ENCODE peak calls at places on chromosomes 4 and X, in eight cellular contexts. N is effector memory CD4-positive, alpha-beta T cell; V is mammary epithelial cell; T is tibial artery; P is trophoblast cell; G is PC-3; J is fibroblast of lung; K is CD8-positive, alpha-beta memory T cell. W is an unnamed sample. For H3K4me1, the result is how much of the 10 kb centered on the place peaks cover.

GRCh38 chrX:3713225-3713936 is at the start of gene PRKX:
- DNase-seq in N (peak), V (peak), T (peak), P (peak), G (peak), J (peak), K (peak), W (peak)

GRCh38 chr4:165375465-165375864 is 3.3 kb upstream of the CPE start:
- DNase-seq in N (no peak), V (no peak), T (no peak), P (no peak), G (no peak), J (no peak), K (no peak), W (no peak)

GRCh38 chr4:38069271-38069760 is 109.1 kb downstream of the PTTG2 start:
- DNase-seq in N (no peak), V (peak), T (no peak), P (peak), G (peak), J (peak), K (no peak), W (peak)

GRCh38 chr4:162241857-162242256 is 78.1 kb upstream of the FSTL5 start:
- DNase-seq in N (no peak), V (no peak), T (no peak), P (peak), G (no peak), J (no peak), K (no peak), W (no peak)

GRCh38 chrX:66200855-66201795 is 37.1 kb downstream of the HEPH start:
- DNase-seq in N (no peak), V (no peak), T (no peak), P (peak), G (peak), J (no peak), K (no peak), W (peak)

GRCh38 chr4:152870605-152871004 is 65.5 kb upstream of the FHDC1 start:
- DNase-seq in N (no peak), V (no peak), T (no peak), P (no peak), G (no peak), J (no peak), K (no peak), W (no peak)

GRCh38 chr4:68589790-68590189 is 13.7 kb upstream of the UGT2B17 start:
- DNase-seq in N (no peak), V (peak), T (no peak), P (peak), G (peak), J (no peak), K (no peak), W (no peak)

GRCh38 chrX:97909245-97909644 is 1025.5 kb downstream of the RPA4 start:
- DNase-seq in N (no peak), V (no peak), T (no peak), P (no peak), G (no peak), J (no peak), K (no peak), W (no peak)

GRCh38 chrX:129123795-129124194 is 399.5 kb downstream of the SMARCA1 start:
- DNase-seq in N (no peak), V (no peak), T (no peak), P (no peak), G (no peak), J (no peak), K (no peak), W (no peak)

GRCh38 chr4:102343964-102344519 is 1.2 kb downstream of the SLC39A8 start:
- DNase-seq in N (no peak), V (no peak), T (no peak), P (peak), G (peak), J (peak), K (peak), W (no peak)

GRCh38 chr4:139736257-139736626 is 70.6 kb downstream of the MGST2 start:
- DNase-seq in N (no peak), V (no peak), T (no peak), P (no peak), G (no peak), J (no peak), K (no peak), W (no peak)

GRCh38 chrX:104488811-104489210 is 77.2 kb upstream of the IL1RAPL2 start:
- DNase-seq in N (no peak), V (peak), T (no peak), P (peak), G (peak), J (peak), K (no peak), W (no peak)

GRCh38 chrX:4805559-4805958 is 1092.1 kb upstream of the PRKX start:
- DNase-seq in N (no peak), V (no peak), T (no peak), P (no peak), G (no peak), J (no peak), K (no peak), W (no peak)

GRCh38 chr4:69546121-69546520 is 50.4 kb upstream of the UGT2B4 start:
- DNase-seq in N (no peak), V (peak), T (no peak), P (no peak), G (peak), J (peak), K (no peak), W (no peak)

GRCh38 chr4:107616838-107617389 is 103.1 kb downstream of the PAPSS1 start:
- DNase-seq in N (no peak), V (no peak), T (no peak), P (no peak), G (peak), J (peak), K (no peak), W (no peak)

GRCh38 chrX:72003811-72004750 is 93.4 kb downstream of the NHSL2 start:
- DNase-seq in N (no peak), V (peak), T (peak), P (no peak), G (peak), J (peak), K (no peak), W (no peak)

GRCh38 chrX:101081257-101081656 is 2.6 kb downstream of the TMEM35A start:
- DNase-seq in N (no peak), V (no peak), T (no peak), P (no peak), G (no peak), J (peak), K (no peak), W (no peak)

GRCh38 chr4:116132946-116133345 is 952.4 kb downstream of the TRAM1L1 start:
- DNase-seq in N (no peak), V (no peak), T (no peak), P (no peak), G (no peak), J (no peak), K (no peak), W (no peak)
- H3K4me1 ChIP-seq in N (under half), V (under half), T (under half), P (under half), G (under half), J (under half), K (under half), W (under half)

GRCh38 chr4:1898681-1899080 is 27.5 kb downstream of the NSD2 start:
- DNase-seq in N (no peak), V (no peak), T (no peak), P (no peak), G (no peak), J (no peak), K (no peak), W (no peak)
- H3K27ac ChIP-seq in N (no peak), V (no peak), T (no peak), P (no peak), G (no peak), J (no peak), K (no peak), W (no peak)

GRCh38 chr4:169660929-169661328 is 40.6 kb downstream of the CLCN3 start:
- DNase-seq in N (no peak), V (no peak), T (no peak), P (no peak), G (no peak), J (no peak), K (no peak), W (no peak)
- H3K4me1 ChIP-seq in N (under half), V (under half), T (under half), P (under half), G (under half), J (under half), K (under half), W (under half)

GRCh38 chr4:92506933-92507332 is 203.2 kb downstream of the GRID2 start:
- DNase-seq in N (no peak), V (no peak), T (no peak), P (no peak), G (no peak), J (no peak), K (no peak), W (no peak)
- H3K27ac ChIP-seq in N (no peak), V (no peak), T (no peak), P (no peak), G (no peak), J (no peak), K (no peak), W (no peak)

GRCh38 chr4:87032884-87033533 is 98.2 kb downstream of the AFF1 start:
- DNase-seq in N (no peak), V (peak), T (no peak), P (peak), G (peak), J (peak), K (no peak), W (no peak)
- H3K4me1 ChIP-seq in N (under half), V (under half), T (under half), P (under half), G (under half), J (under half), K (half or more), W (under half)

DNA sequence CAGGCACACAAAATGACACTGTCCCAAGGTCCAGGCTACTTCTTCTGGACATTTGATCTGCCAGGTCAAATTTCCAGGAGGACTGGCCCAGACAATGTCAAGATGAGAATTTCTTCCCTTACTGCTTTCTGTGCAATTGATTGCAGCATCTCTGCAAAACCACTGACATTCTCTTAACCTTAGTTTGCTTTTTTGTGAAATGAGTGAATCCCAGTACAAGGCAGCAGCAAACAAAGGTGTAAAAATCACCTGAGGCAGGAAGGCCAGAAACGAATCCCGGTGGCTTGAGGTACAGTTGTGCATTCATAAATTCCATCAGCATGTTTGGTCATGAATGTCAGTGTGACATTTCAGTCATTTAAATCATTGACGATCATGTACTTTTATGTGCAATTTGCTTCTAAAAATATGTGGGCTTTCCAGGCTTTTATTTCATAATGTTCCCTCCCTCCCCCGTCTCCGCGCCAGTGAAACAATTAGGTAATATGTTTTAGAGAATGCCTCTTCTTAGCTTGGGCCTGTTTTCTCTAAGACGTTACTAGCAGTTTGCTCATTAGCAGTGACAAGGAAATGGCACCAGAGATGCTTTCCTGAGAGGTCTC is 39.2 kb downstream of the NHS start:
- DNase-seq in N (no peak), V (peak), T (peak), P (peak), G (no peak), J (no peak), K (no peak), W (no peak)
- H3K27ac ChIP-seq in N (no peak), V (peak), T (peak), P (no peak), G (peak), J (peak), K (no peak), W (no peak)

GRCh38 chrX:17032351-17032750 is 85.9 kb downstream of the REPS2 start:
- DNase-seq in N (no peak), V (peak), T (peak), P (no peak), G (peak), J (peak), K (no peak), W (no peak)

GRCh38 chrX:17036172-17036961 is 89.9 kb downstream of the REPS2 start:
- DNase-seq in N (no peak), V (no peak), T (no peak), P (no peak), G (no peak), J (no peak), K (no peak), W (no peak)

GRCh38 chrX:17038277-17038676 is 91.8 kb downstream of the REPS2 start:
- DNase-seq in N (no peak), V (no peak), T (no peak), P (no peak), G (no peak), J (no peak), K (no peak), W (no peak)

GRCh38 chrX:17033225-17033624 is 86.8 kb downstream of the REPS2 start:
- DNase-seq in N (no peak), V (no peak), T (no peak), P (no peak), G (no peak), J (no peak), K (no peak), W (no peak)

DNA sequence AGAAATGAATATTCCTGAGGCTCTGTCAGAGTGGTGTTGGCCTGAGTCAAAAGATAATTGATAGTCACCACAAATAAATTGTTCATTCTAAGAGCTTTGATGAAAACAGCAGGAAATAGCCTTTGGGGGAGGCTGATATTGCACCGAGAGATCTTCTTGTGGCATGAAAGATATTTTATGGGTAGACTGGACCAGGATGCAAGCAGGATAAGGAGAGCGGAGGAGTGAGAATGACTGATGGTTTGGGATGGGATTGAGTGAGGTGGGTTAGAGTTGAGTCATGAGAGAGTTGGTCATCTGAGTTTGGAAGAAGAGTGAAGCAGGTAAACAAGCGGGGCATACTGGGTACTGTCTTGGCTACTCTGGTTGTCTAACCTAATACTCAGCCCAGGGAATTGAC is 88.7 kb downstream of the REPS2 start:
- DNase-seq in N (no peak), V (no peak), T (no peak), P (no peak), G (no peak), J (no peak), K (no peak), W (no peak)
- H3K4me1 ChIP-seq in N (under half), V (under half), T (under half), P (under half), G (under half), J (under half), K (under half), W (under half)

DNA sequence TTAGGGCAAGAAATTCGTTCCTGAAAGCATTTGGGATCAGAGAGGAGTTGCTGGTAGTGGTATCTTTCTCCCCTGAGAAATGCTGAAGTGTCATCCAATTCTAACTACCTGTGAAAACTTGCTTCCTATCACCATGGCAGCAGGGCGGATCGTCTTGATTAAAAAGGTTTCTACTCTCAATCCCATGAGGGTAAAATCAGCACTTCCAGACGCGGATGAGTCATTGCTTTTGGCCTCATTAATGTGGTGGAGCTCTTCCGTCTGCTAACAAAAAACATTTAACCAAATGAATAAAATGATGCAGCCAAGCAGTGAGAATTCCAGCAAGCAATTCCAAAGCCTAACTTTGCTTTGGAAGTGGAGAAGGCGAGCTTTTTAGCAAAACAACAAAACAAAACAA is 325.6 kb downstream of the CAMK2D start:
- DNase-seq in N (no peak), V (peak), T (peak), P (peak), G (peak), J (peak), K (no peak), W (no peak)
- H3K27ac ChIP-seq in N (no peak), V (peak), T (peak), P (no peak), G (peak), J (peak), K (no peak), W (no peak)

W was measured in CD4-positive, CD25-positive, alpha-beta regulatory T cell.